ENCODE peak calls at places on chromosome 1, in ten cellular contexts. K, B, D, H, T, L, F, W, O and N are unnamed samples.

GRCh38 chr1:119327436-119328155 is 41.0 kb upstream of the HAO2 start:
- DNase-seq in L (no peak), T (no peak), F (peak; percentile 70), B (peak; percentile 62), O (peak; percentile 20), W (peak; percentile 61), H (no peak), K (peak; percentile 14), D (no peak), N (peak; percentile 48)

GRCh38 chr1:10561955-10562354 is 87.2 kb downstream of the PEX14 start:
- DNase-seq in T (no peak), W (peak; percentile 40), D (no peak), B (no peak), F (no peak), K (no peak), L (no peak), O (no peak), H (no peak), N (no peak)

GRCh38 chr1:164609084-164609483 is 50.1 kb downstream of the PBX1 start:
- DNase-seq in L (no peak), O (no peak), T (no peak), K (no peak), F (no peak), D (no peak), W (no peak), B (no peak), H (no peak), N (no peak)

GRCh38 chr1:225131869-225132268 is 202.4 kb downstream of the DNAH14 start:
- DNase-seq in H (no peak), B (no peak), F (no peak), W (no peak), K (no peak), D (no peak), O (no peak), L (no peak), T (no peak), N (no peak)

GRCh38 chr1:43978551-43979260 is at the start of gene B4GALT2:
- DNase-seq in K (no peak), B (peak; percentile 78), O (peak; percentile 60), L (no peak), H (no peak), F (peak; percentile 64), D (no peak), W (peak; percentile 78), T (peak; percentile 45), N (peak; percentile 64)

GRCh38 chr1:203996126-203996525 is 76.8 kb upstream of the SOX13 start:
- DNase-seq in K (no peak), T (peak; percentile 95), W (peak; percentile 8), F (no peak), L (no peak), H (no peak), O (no peak), B (no peak), D (peak; percentile 56), N (no peak)

GRCh38 chr1:27596261-27596660 is 7.7 kb downstream of the AHDC1 start:
- DNase-seq in H (no peak), D (no peak), K (no peak), L (no peak), O (no peak), F (no peak), T (no peak), B (no peak), W (no peak), N (no peak)

GRCh38 chr1:107365874-107366273 is 225.0 kb downstream of the NTNG1 start:
- DNase-seq in O (no peak), T (no peak), H (no peak), K (no peak), D (no peak), B (no peak), F (no peak), L (no peak), W (no peak), N (no peak)

GRCh38 chr1:210257698-210258395 is 25.3 kb downstream of the SERTAD4 start:
- DNase-seq in T (no peak), W (no peak), O (no peak), L (no peak), K (no peak), H (no peak), B (no peak), D (no peak), F (no peak), N (no peak)

GRCh38 chr1:206582537-206583460 is 29.5 kb downstream of the EIF2D start:
- DNase-seq in W (no peak), F (no peak), K (no peak), T (no peak), H (no peak), B (no peak), D (no peak), O (no peak), L (no peak), N (no peak)

GRCh38 chr1:94209982-94210381 is 27.4 kb downstream of the ARHGAP29 start:
- DNase-seq in O (no peak), K (no peak), F (no peak), L (no peak), B (no peak), H (no peak), T (no peak), W (no peak), D (no peak), N (no peak)

GRCh38 chr1:205449750-205450443 is 5.9 kb downstream of the BLACAT1 start:
- DNase-seq in O (peak; percentile 73), K (peak; percentile 90), B (peak; percentile 92), D (no peak), W (peak; percentile 66), H (peak; percentile 22), T (no peak), F (no peak), L (peak; percentile 93), N (no peak)

DNA sequence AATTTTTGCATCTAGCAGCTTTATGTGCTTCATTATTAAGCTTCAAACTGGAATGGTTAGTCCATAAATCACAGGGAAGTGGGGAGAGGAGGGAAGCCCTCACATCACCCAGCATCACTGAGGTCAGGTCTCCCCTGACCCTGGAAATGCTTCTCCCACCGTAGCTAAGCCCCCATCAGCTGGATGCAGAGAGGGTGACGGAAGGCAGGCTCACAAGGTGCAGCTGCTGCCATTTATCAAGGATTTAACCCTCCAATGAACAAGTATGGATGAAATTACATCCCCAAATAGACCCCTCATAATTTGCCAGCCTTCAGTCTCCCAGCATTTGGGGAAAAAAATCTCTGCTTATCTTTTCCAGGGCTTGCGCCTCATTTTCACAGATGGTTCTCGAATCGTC is 60.8 kb downstream of the PGM1 start:
- DNase-seq in T (no peak), O (no peak), F (no peak), B (no peak), D (no peak), L (no peak), W (no peak), H (no peak), K (no peak), N (no peak)
- H3K36me3 ChIP-seq in T (no peaks in the 10 kb centered on the region), O (peaks cover 34% of the 10 kb centered on the region), F (no peaks in the 10 kb centered on the region), B (peaks cover 40% of the 10 kb centered on the region), D (no peaks in the 10 kb centered on the region), L (peaks cover 33% of the 10 kb centered on the region), W (peaks cover 35% of the 10 kb centered on the region), H (no peaks in the 10 kb centered on the region), K (peaks cover 2% of the 10 kb centered on the region), N (peaks cover 9% of the 10 kb centered on the region)

GRCh38 chr1:23816932-23817331 is 8.3 kb downstream of the HMGCL start:
- DNase-seq in W (no peak), D (no peak), K (no peak), O (no peak), F (no peak), T (no peak), H (no peak), L (no peak), B (no peak), N (no peak)
- H3K36me3 ChIP-seq in W (peaks cover 28% of the 10 kb centered on the region), D (peaks cover 3% of the 10 kb centered on the region), K (peaks cover 1% of the 10 kb centered on the region), O (peaks cover 51% of the 10 kb centered on the region), F (peaks cover 8% of the 10 kb centered on the region), T (peaks cover 27% of the 10 kb centered on the region), H (peaks cover 20% of the 10 kb centered on the region), L (no peaks in the 10 kb centered on the region), B (peaks cover 78% of the 10 kb centered on the region), N (peaks cover 6% of the 10 kb centered on the region)

GRCh38 chr1:11998636-11999035 is 18.4 kb downstream of the MFN2 start:
- DNase-seq in L (no peak), D (no peak), W (no peak), T (no peak), B (no peak), F (no peak), K (no peak), H (no peak), O (no peak), N (no peak)

GRCh38 chr1:12003762-12004161 is 15.5 kb upstream of the MIIP start:
- DNase-seq in K (no peak), D (no peak), B (no peak), L (no peak), O (no peak), H (no peak), T (no peak), W (no peak), F (no peak), N (no peak)

GRCh38 chr1:11999236-11999635 is 19.0 kb downstream of the MFN2 start:
- DNase-seq in H (no peak), D (no peak), L (no peak), T (no peak), O (no peak), W (no peak), F (no peak), K (no peak), B (no peak), N (no peak)

GRCh38 chr1:12001249-12001917 is 17.9 kb upstream of the MIIP start:
- DNase-seq in F (no peak), W (peak; percentile 68), K (no peak), H (peak; percentile 37), B (no peak), O (peak; percentile 38), T (peak; percentile 11), D (no peak), L (no peak), N (no peak)

GRCh38 chr1:12001996-12002493 is 17.3 kb upstream of the MIIP start:
- DNase-seq in T (no peak), B (no peak), W (peak; percentile 28), H (no peak), F (no peak), D (no peak), L (peak; percentile 40), O (no peak), K (no peak), N (no peak)
- H3K36me3 ChIP-seq in T (peaks cover 96% of the 10 kb centered on the region), B (peaks cover 100% of the 10 kb centered on the region), W (peaks cover 34% of the 10 kb centered on the region), H (peaks cover 89% of the 10 kb centered on the region), F (peaks cover 15% of the 10 kb centered on the region), D (peaks cover 45% of the 10 kb centered on the region), L (peaks cover 10% of the 10 kb centered on the region), O (peaks cover 82% of the 10 kb centered on the region), K (peaks cover 7% of the 10 kb centered on the region), N (peaks cover 33% of the 10 kb centered on the region)

GRCh38 chr1:183879966-183880365 is 75.0 kb downstream of the RGL1 start:
- DNase-seq in L (no peak), H (no peak), O (no peak), D (no peak), B (no peak), W (no peak), F (no peak), T (no peak), K (no peak), N (no peak)
- H3K36me3 ChIP-seq in L (no peaks in the 10 kb centered on the region), H (no peaks in the 10 kb centered on the region), O (no peaks in the 10 kb centered on the region), D (no peaks in the 10 kb centered on the region), B (peaks cover 20% of the 10 kb centered on the region), W (peaks cover 2% of the 10 kb centered on the region), F (no peaks in the 10 kb centered on the region), T (no peaks in the 10 kb centered on the region), K (no peaks in the 10 kb centered on the region), N (peaks cover 20% of the 10 kb centered on the region)

DNA sequence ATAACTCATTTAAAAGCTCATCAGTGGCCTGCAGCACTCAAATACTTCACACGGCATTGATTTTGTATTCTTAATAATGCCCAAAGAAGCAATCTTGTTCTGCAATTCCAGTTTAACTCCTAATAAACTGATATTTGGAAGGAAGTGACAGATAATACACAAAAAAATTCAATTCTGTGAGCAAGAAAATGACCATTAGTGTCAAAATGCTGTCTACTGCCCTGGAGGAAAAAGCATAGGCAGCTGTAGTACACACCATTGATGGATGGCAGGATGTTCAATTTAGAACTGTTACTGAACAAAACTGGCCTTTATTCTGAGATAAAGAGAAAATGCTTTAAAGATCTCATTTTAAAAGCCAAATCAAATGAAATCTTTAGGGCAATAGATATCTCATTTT is 251.4 kb upstream of the FMN2 start:
- DNase-seq in L (no peak), B (no peak), D (no peak), W (no peak), F (no peak), O (no peak), H (no peak), K (no peak), T (no peak), N (no peak)
- H3K36me3 ChIP-seq in L (no peaks in the 10 kb centered on the region), B (no peaks in the 10 kb centered on the region), D (no peaks in the 10 kb centered on the region), W (no peaks in the 10 kb centered on the region), F (no peaks in the 10 kb centered on the region), O (no peaks in the 10 kb centered on the region), H (no peaks in the 10 kb centered on the region), K (no peaks in the 10 kb centered on the region), T (no peaks in the 10 kb centered on the region), N (no peaks in the 10 kb centered on the region)